ENCODE peak calls at places on chromosomes 16 and 17, in nine cellular contexts. Z is lower leg skin; V is HEK293T; E is sigmoid colon; D is iris pigment epithelial cell; C is cardiac fibroblast; F is progenitor cell of endocrine pancreas; K is CD4-positive, CD25-positive, alpha-beta regulatory T cell; X is A172. R is an unnamed sample.

GRCh38 chr17:9959377-9959981 is 54.4 kb upstream of the RCVRN start:
- DNase-seq in V (peak), C (peak), Z (no peak), F (peak), K (no peak), D (peak), E (no peak), X (peak), R (peak)

GRCh38 chr16:76343761-76344160 is 66.6 kb downstream of the CNTNAP4 start:
- DNase-seq in K (no peak), C (no peak), F (no peak), Z (no peak), E (no peak), X (no peak), V (no peak), D (no peak), R (no peak)

GRCh38 chr17:2386400-2387085 is 14.3 kb downstream of the MNT start:
- DNase-seq in D (no peak), Z (no peak), C (no peak), V (no peak), K (no peak), E (no peak), F (no peak), X (no peak), R (no peak)

GRCh38 chr16:73298562-73298961 is 250.6 kb upstream of the ZFHX3 start:
- DNase-seq in D (peak), E (no peak), K (no peak), X (peak), F (no peak), C (peak), Z (no peak), V (no peak), R (no peak)

GRCh38 chr16:22374311-22375116 is at the start of gene CDR2:
- DNase-seq in C (peak), X (peak), D (peak), Z (peak), K (peak), F (peak), V (peak), E (peak), R (peak)

GRCh38 chr16:12153662-12154061 is 177.1 kb downstream of the SNX29 start:
- DNase-seq in E (no peak), Z (no peak), V (no peak), X (no peak), K (no peak), F (no peak), D (no peak), C (no peak), R (no peak)

GRCh38 chr16:1097156-1097555 is 1.1 kb upstream of the C1QTNF8 start:
- DNase-seq in F (no peak), C (no peak), Z (no peak), E (no peak), D (no peak), X (no peak), K (no peak), V (no peak), R (no peak)

GRCh38 chr16:50297301-50298074 is 31.1 kb downstream of the ADCY7 start:
- DNase-seq in D (no peak), K (no peak), V (no peak), Z (no peak), F (no peak), C (no peak), E (peak), X (no peak), R (no peak)

GRCh38 chr16:31177136-31177535 is 2.8 kb upstream of the FUS start:
- DNase-seq in V (no peak), D (peak), E (no peak), F (no peak), X (peak), K (peak), C (peak), Z (no peak), R (no peak)

GRCh38 chr16:78227855-78228254 is 128.4 kb downstream of the WWOX start:
- DNase-seq in F (no peak), K (no peak), V (peak), C (no peak), Z (no peak), D (no peak), E (no peak), X (no peak), R (peak)

GRCh38 chr17:78903101-78903779 is at the start of gene CEP295NL:
- DNase-seq in K (no peak), Z (no peak), D (peak), C (peak), V (no peak), F (peak), X (peak), E (no peak), R (peak)

GRCh38 chr17:81923302-81924260 is 4.0 kb downstream of the MAFG start:
- DNase-seq in F (peak), E (peak), X (peak), K (no peak), V (no peak), Z (no peak), D (peak), C (peak), R (peak)

GRCh38 chr16:47965439-47965838 is 190.4 kb downstream of the ABCC12 start:
- DNase-seq in D (peak), K (no peak), F (no peak), Z (no peak), V (no peak), E (no peak), X (no peak), C (peak), R (no peak)

GRCh38 chr16:75402821-75403475 is 30.4 kb downstream of the CFDP1 start:
- DNase-seq in E (no peak), K (no peak), D (peak), F (no peak), V (peak), X (peak), Z (no peak), C (peak), R (no peak)

GRCh38 chr17:34437188-34437587 is 74.2 kb upstream of the CCL1 start:
- DNase-seq in C (no peak), D (no peak), E (no peak), V (no peak), K (no peak), Z (no peak), X (no peak), F (no peak), R (no peak)

GRCh38 chr17:9346296-9346926 is 229.2 kb downstream of the STX8 start:
- DNase-seq in Z (no peak), D (peak), C (peak), V (no peak), F (no peak), E (no peak), K (no peak), X (no peak), R (no peak)

GRCh38 chr16:67652578-67653130 is 7.4 kb downstream of the ACD start:
- DNase-seq in F (no peak), K (no peak), D (no peak), X (peak), Z (no peak), C (no peak), E (no peak), V (peak), R (peak)

GRCh38 chr16:66115373-66115772 is 251.1 kb upstream of the CDH5 start:
- DNase-seq in X (no peak), D (no peak), Z (no peak), K (no peak), C (no peak), F (no peak), V (no peak), E (no peak), R (no peak)

GRCh38 chr16:17305694-17306093 is 165.1 kb downstream of the XYLT1 start:
- DNase-seq in F (no peak), C (no peak), D (no peak), E (no peak), V (no peak), X (no peak), Z (no peak), K (no peak), R (no peak)

GRCh38 chr17:19533718-19534561 is at the start of gene SLC47A1:
- DNase-seq in C (peak), F (no peak), E (no peak), K (no peak), D (peak), Z (no peak), V (peak), X (no peak), R (peak)

GRCh38 chr17:68576811-68577551 is 24.2 kb downstream of the FAM20A start:
- DNase-seq in C (peak), D (peak), F (no peak), X (no peak), V (no peak), E (peak), Z (no peak), K (no peak), R (no peak)

GRCh38 chr17:67469208-67469980 is 92.3 kb downstream of the PITPNC1 start:
- DNase-seq in C (peak), V (no peak), X (no peak), E (no peak), Z (no peak), F (no peak), D (peak), K (no peak), R (no peak)

GRCh38 chr17:79796570-79797491 is at the start of gene CBX8:
- DNase-seq in V (peak), F (peak), C (peak), X (peak), D (peak), Z (peak), K (peak), E (peak), R (peak)

GRCh38 chr17:10316986-10317834 is 55.6 kb downstream of the MYH13 start:
- DNase-seq in E (peak), V (peak), Z (peak), D (peak), X (peak), C (peak), K (no peak), F (peak), R (peak)

GRCh38 chr17:62627904-62628603 is 584 bp downstream of the MRC2 start:
- DNase-seq in C (peak), E (peak), F (no peak), K (no peak), X (peak), D (peak), Z (no peak), V (peak), R (peak)

GRCh38 chr16:30470632-30471007 is 1.9 kb upstream of the ITGAL start:
- DNase-seq in D (no peak), K (no peak), F (no peak), C (no peak), E (no peak), X (no peak), Z (no peak), V (no peak), R (no peak)

GRCh38 chr17:12979255-12979654 is 38.6 kb downstream of the ELAC2 start:
- DNase-seq in X (no peak), D (no peak), K (no peak), C (no peak), Z (no peak), V (no peak), E (no peak), F (no peak), R (no peak)

GRCh38 chr17:7307686-7308624 is 527 bp downstream of the EIF5A start:
- DNase-seq in K (peak), D (peak), Z (peak), C (peak), F (peak), V (no peak), X (no peak), E (no peak), R (peak)

GRCh38 chr17:65519471-65519870 is 42.0 kb downstream of the AXIN2 start:
- DNase-seq in X (no peak), F (no peak), K (no peak), C (no peak), D (no peak), V (no peak), E (no peak), Z (no peak), R (no peak)